ENCODE peak calls at places on chromosomes 3 and 15, in ten cellular contexts. Y is brain microvascular endothelial cell; K is NCI-H524; H is activated T-cell treated with anti-CD3 and anti-CD28 coated beads, Interleukin-2, amount 50 U/mL, for 72 hours; B is activated naive CD8-positive, alpha-beta T cell treated with anti-CD3 and anti-CD28 coated beads, Interleukin-2, amount 50 U/mL, for 16 hours; L is CD4-positive, alpha-beta T cell; U is tibial artery; V is amniotic stem cell; E is skeletal muscle cell; I is NCI-H1092 treated with DMSO at 0.1 percent for 48 hours. G is an unnamed sample.

GRCh38 chr3:160447544-160447943 is 2.0 kb downstream of the TRIM59 start:
- DNase-seq in Y (peak; percentile 52), K (no peak), H (no peak), B (no peak), L (no peak), U (no peak), V (no peak), E (peak; percentile 24), I (no peak), G (no peak)

GRCh38 chr15:86608461-86608860 is 528.8 kb downstream of the AGBL1 start:
- DNase-seq in Y (no peak), K (no peak), H (no peak), B (no peak), L (no peak), U (no peak), V (no peak), E (peak; percentile 8), I (no peak), G (no peak)

GRCh38 chr15:29008846-29009245 is 123.1 kb downstream of the APBA2 start:
- DNase-seq in Y (peak; percentile 14), K (no peak), H (no peak), B (no peak), L (no peak), U (no peak), V (no peak), E (no peak), I (no peak), G (no peak)

GRCh38 chr3:121651684-121652083 is 9.0 kb downstream of the HCLS1 start:
- DNase-seq in Y (no peak), K (no peak), H (no peak), B (no peak), L (no peak), U (no peak), V (no peak), E (peak; percentile 4), I (no peak), G (peak; percentile 61)

GRCh38 chr3:65963787-65964707 is 74.7 kb downstream of the MAGI1 start:
- DNase-seq in Y (peak; percentile 81), K (no peak), H (peak; percentile 40), B (no peak), L (no peak), U (no peak), V (peak; percentile 50), E (peak; percentile 72), I (no peak), G (no peak)

GRCh38 chr15:46660096-46660842 is 1025.4 kb downstream of the SQOR start:
- DNase-seq in Y (no peak), K (no peak), H (no peak), B (no peak), L (no peak), U (no peak), V (no peak), E (no peak), I (no peak), G (no peak)

GRCh38 chr3:39141211-39141995 is 12.0 kb downstream of the CSRNP1 start:
- DNase-seq in Y (no peak), K (no peak), H (no peak), B (no peak), L (no peak), U (peak; percentile 20), V (no peak), E (no peak), I (peak; percentile 36), G (no peak)

GRCh38 chr3:30630238-30631030 is 24.0 kb downstream of the TGFBR2 start:
- DNase-seq in Y (no peak), K (no peak), H (peak; percentile 19), B (no peak), L (no peak), U (no peak), V (no peak), E (no peak), I (no peak), G (no peak)

GRCh38 chr15:60179786-60180391 is 175.8 kb downstream of the FOXB1 start:
- DNase-seq in Y (peak; percentile 65), K (no peak), H (peak; percentile 37), B (no peak), L (peak; percentile 2), U (no peak), V (peak; percentile 23), E (peak; percentile 8), I (peak; percentile 10), G (peak; percentile 2)

GRCh38 chr3:111694471-111694870 is 99.3 kb upstream of the ZBED2 start:
- DNase-seq in Y (no peak), K (no peak), H (no peak), B (no peak), L (no peak), U (no peak), V (no peak), E (no peak), I (no peak), G (no peak)

GRCh38 chr15:78732634-78733033 is 78.6 kb downstream of the ADAMTS7 start:
- DNase-seq in Y (no peak), K (no peak), H (no peak), B (no peak), L (no peak), U (no peak), V (no peak), E (no peak), I (no peak), G (no peak)

GRCh38 chr3:142279965-142280590 is 54.7 kb upstream of the GK5 start:
- DNase-seq in Y (peak; percentile 69), K (peak; percentile 78), H (peak; percentile 42), B (no peak), L (peak; percentile 14), U (peak; percentile 51), V (peak; percentile 39), E (peak; percentile 54), I (peak; percentile 65), G (peak; percentile 32)

GRCh38 chr3:52896613-52897012 is 735 bp downstream of the STIMATE start:
- DNase-seq in Y (no peak), K (no peak), H (no peak), B (no peak), L (no peak), U (no peak), V (no peak), E (no peak), I (no peak), G (peak; percentile 3)

GRCh38 chr3:51522273-51522981 is 16.1 kb upstream of the RAD54L2 start:
- DNase-seq in Y (no peak), K (no peak), H (no peak), B (no peak), L (no peak), U (no peak), V (no peak), E (no peak), I (no peak), G (no peak)

GRCh38 chr3:16828815-16829214 is 55.9 kb upstream of the PLCL2 start:
- DNase-seq in Y (peak; percentile 57), K (peak; percentile 18), H (peak; percentile 58), B (no peak), L (peak; percentile 46), U (no peak), V (no peak), E (no peak), I (no peak), G (no peak)

GRCh38 chr3:119359476-119359998 is 65.4 kb downstream of the ARHGAP31 start:
- DNase-seq in Y (no peak), K (no peak), H (no peak), B (no peak), L (no peak), U (no peak), V (no peak), E (no peak), I (no peak), G (no peak)

GRCh38 chr15:63402498-63403253 is 21.0 kb upstream of the CA12 start:
- DNase-seq in Y (peak; percentile 24), K (peak; percentile 17), H (peak; percentile 18), B (no peak), L (no peak), U (no peak), V (no peak), E (no peak), I (peak; percentile 34), G (no peak)

GRCh38 chr3:81816473-81817260 is 55.2 kb upstream of the GBE1 start:
- DNase-seq in Y (no peak), K (no peak), H (no peak), B (no peak), L (no peak), U (no peak), V (no peak), E (peak; percentile 17), I (peak; percentile 24), G (no peak)

GRCh38 chr3:37086918-37087317 is 87.5 kb downstream of the LRRFIP2 start:
- DNase-seq in Y (no peak), K (no peak), H (no peak), B (no peak), L (no peak), U (no peak), V (no peak), E (no peak), I (no peak), G (no peak)

GRCh38 chr3:190491533-190492054 is 22.3 kb upstream of the IL1RAP start:
- DNase-seq in Y (no peak), K (no peak), H (peak; percentile 47), B (no peak), L (no peak), U (no peak), V (no peak), E (no peak), I (no peak), G (no peak)

GRCh38 chr3:127787071-127787490 is 35.2 kb downstream of the MGLL start:
- DNase-seq in Y (no peak), K (no peak), H (no peak), B (no peak), L (no peak), U (peak; percentile 70), V (no peak), E (no peak), I (peak; percentile 75), G (no peak)

GRCh38 chr15:77138167-77138522 is 67.2 kb upstream of the TSPAN3 start:
- DNase-seq in Y (peak; percentile 39), K (no peak), H (no peak), B (no peak), L (no peak), U (no peak), V (no peak), E (no peak), I (no peak), G (no peak)

GRCh38 chr3:177196473-177197040 is 725 bp downstream of the TBL1XR1 start:
- DNase-seq in Y (no peak), K (peak; percentile 18), H (peak; percentile 45), B (peak; percentile 19), L (peak; percentile 39), U (peak; percentile 34), V (no peak), E (no peak), I (peak; percentile 53), G (no peak)

GRCh38 chr15:41930221-41930866 is 36.5 kb upstream of the SPTBN5 start:
- DNase-seq in Y (peak; percentile 89), K (no peak), H (no peak), B (no peak), L (no peak), U (peak; percentile 86), V (peak; percentile 79), E (peak; percentile 89), I (no peak), G (no peak)

GRCh38 chr15:61157933-61158332 is 71.2 kb downstream of the RORA start:
- DNase-seq in Y (no peak), K (no peak), H (no peak), B (no peak), L (no peak), U (peak; percentile 78), V (no peak), E (peak; percentile 66), I (no peak), G (no peak)

GRCh38 chr15:28191832-28192231 is 92.7 kb upstream of the OCA2 start:
- DNase-seq in Y (peak; percentile 66), K (peak; percentile 83), H (no peak), B (no peak), L (no peak), U (peak; percentile 34), V (no peak), E (peak; percentile 38), I (peak; percentile 10), G (no peak)

GRCh38 chr3:149706905-149707304 is 45.4 kb downstream of the COMMD2 start:
- DNase-seq in Y (no peak), K (no peak), H (no peak), B (no peak), L (no peak), U (no peak), V (no peak), E (peak; percentile 21), I (no peak), G (no peak)

GRCh38 chr15:85374831-85375230 is 5.6 kb upstream of the AKAP13 start:
- DNase-seq in Y (no peak), K (peak; percentile 14), H (no peak), B (no peak), L (no peak), U (no peak), V (no peak), E (no peak), I (peak; percentile 5), G (no peak)

G was measured in NCI-H748 treated with DMSO at 0.1 percent for 48 hours.